ENCODE peak calls at places on chromosomes 5 and 9, in six cellular contexts. B is mesothelial cell of epicardium; R is astrocyte of the spinal cord; U is HAP-1; X is activated CD4-positive, alpha-beta T cell treated with anti-CD3 and anti-CD28 coated beads for 24 hours; V is hypothalamus. L is an unnamed sample.

GRCh38 chr9:128361981-128362646 is 9.1 kb upstream of the URM1 start:
- DNase-seq in V (peak), R (peak), X (no peak), B (peak), U (peak), L (peak)

GRCh38 chr5:159971514-159971913 is 37.4 kb upstream of the TTC1 start:
- DNase-seq in V (no peak), U (no peak), B (no peak), X (no peak), R (no peak), L (no peak)

GRCh38 chr9:126638571-126639132 is 24.9 kb downstream of the LMX1B start:
- DNase-seq in R (no peak), X (no peak), U (peak), V (no peak), B (no peak), L (no peak)

GRCh38 chr5:177309351-177310191 is 2.1 kb downstream of the MXD3 start:
- DNase-seq in B (no peak), R (peak), U (peak), X (peak), V (no peak), L (peak)

GRCh38 chr9:125998837-125999503 is 251.8 kb downstream of the PBX3 start:
- DNase-seq in U (no peak), X (no peak), V (no peak), R (no peak), B (peak), L (no peak)

GRCh38 chr9:73199886-73200285 is 48.2 kb downstream of the ANXA1 start:
- DNase-seq in B (no peak), V (no peak), R (no peak), U (no peak), X (no peak), L (no peak)

GRCh38 chr5:108615216-108615615 is 132.5 kb upstream of the FER start:
- DNase-seq in B (no peak), U (no peak), X (no peak), V (no peak), R (no peak), L (no peak)

GRCh38 chr9:127708952-127709587 is 2.3 kb downstream of the CFAP157 start:
- DNase-seq in V (no peak), R (no peak), B (no peak), X (no peak), U (no peak), L (no peak)

GRCh38 chr9:80437825-80438224 is 866.1 kb downstream of the TLE4 start:
- DNase-seq in B (no peak), R (no peak), U (no peak), V (no peak), X (no peak), L (no peak)

GRCh38 chr5:82594097-82594496 is 315.9 kb upstream of the RPS23 start:
- DNase-seq in V (no peak), B (no peak), X (no peak), U (no peak), R (peak), L (no peak)

GRCh38 chr5:10518352-10518751 is 45.5 kb upstream of the ANKRD33B start:
- DNase-seq in R (peak), B (no peak), X (no peak), U (no peak), V (no peak), L (no peak)

GRCh38 chr5:61340775-61341361 is 8.8 kb downstream of the ZSWIM6 start:
- DNase-seq in V (no peak), R (no peak), X (no peak), U (no peak), B (no peak), L (no peak)

GRCh38 chr9:38682713-38683112 is 37.2 kb downstream of the FAM240B start:
- DNase-seq in R (peak), U (peak), X (no peak), V (no peak), B (no peak), L (peak)

GRCh38 chr5:117800261-117800660 is 1188.1 kb downstream of the DTWD2 start:
- DNase-seq in V (no peak), R (peak), U (no peak), B (no peak), X (no peak), L (no peak)

L was measured in NT2/D1.